ENCODE peak calls at places on chromosomes 5 and 9, in four cellular contexts. M is HT1080, G is G401, F is SW 1271. V is an unnamed sample.

GRCh38 chr9:110763568-110763967 is 95.0 kb downstream of the MUSK start:
- DNase-seq in M (no peak), G (no peak), F (no peak), V (no peak)

GRCh38 chr9:14741369-14741768 is 18.8 kb upstream of the CER1 start:
- DNase-seq in M (no peak), G (no peak), F (no peak), V (no peak)

GRCh38 chr5:54455413-54456157 is at the start of gene HSPB3:
- DNase-seq in M (no peak), G (peak), F (no peak), V (no peak)

GRCh38 chr5:127870914-127871313 is 167.7 kb downstream of the CCDC192 start:
- DNase-seq in M (no peak), G (peak), F (no peak), V (no peak)

GRCh38 chr5:147753783-147754182 is 28.7 kb downstream of the JAKMIP2 start:
- DNase-seq in M (no peak), G (no peak), F (no peak), V (no peak)

GRCh38 chr5:61777292-61777691 is 445.2 kb downstream of the ZSWIM6 start:
- DNase-seq in M (no peak), G (no peak), F (no peak), V (no peak)

GRCh38 chr9:31736581-31737179 is 647.8 kb upstream of the ACO1 start:
- DNase-seq in M (no peak), G (no peak), F (no peak), V (no peak)

GRCh38 chr5:102561894-102562760 is 63.3 kb upstream of the SLCO6A1 start:
- DNase-seq in M (peak), G (no peak), F (peak), V (no peak)

GRCh38 chr9:127899200-127899943 is at the start of gene ST6GALNAC6:
- DNase-seq in M (no peak), G (peak), F (peak), V (no peak)

GRCh38 chr5:136212252-136212721 is 19.3 kb upstream of the SMIM32 start:
- DNase-seq in M (peak), G (peak), F (peak), V (peak)

GRCh38 chr9:131237931-131238401 is 38.3 kb downstream of the FAM78A start:
- DNase-seq in M (peak), G (peak), F (no peak), V (peak)

GRCh38 chr5:139660916-139661814 is 13.0 kb downstream of the CXXC5 start:
- DNase-seq in M (peak), G (no peak), F (peak), V (no peak)

GRCh38 chr5:133746834-133747233 is 134.5 kb upstream of the FSTL4 start:
- DNase-seq in M (peak), G (no peak), F (no peak), V (no peak)

GRCh38 chr9:35729700-35730485 is 2.1 kb downstream of the TLN1 start:
- DNase-seq in M (peak), G (peak), F (peak), V (no peak)

GRCh38 chr9:96883922-96884321 is 29.6 kb upstream of the ZNF782 start:
- DNase-seq in M (no peak), G (no peak), F (no peak), V (no peak)

GRCh38 chr5:180377556-180378197 is 24.5 kb upstream of the GFPT2 start:
- DNase-seq in M (no peak), G (no peak), F (no peak), V (no peak)

GRCh38 chr5:61532983-61533382 is 200.9 kb downstream of the ZSWIM6 start:
- DNase-seq in M (no peak), G (no peak), F (no peak), V (no peak)

GRCh38 chr5:8981496-8981895 is 564.4 kb downstream of the SEMA5A start:
- DNase-seq in M (peak), G (no peak), F (no peak), V (no peak)

GRCh38 chr5:135543151-135543818 is 7.5 kb upstream of the NEUROG1 start:
- DNase-seq in M (no peak), G (no peak), F (no peak), V (no peak)

GRCh38 chr9:34675048-34675714 is 12.7 kb upstream of the CCL27 start:
- DNase-seq in M (peak), G (peak), F (peak), V (no peak)

GRCh38 chr9:123685489-123686083 is 244.3 kb downstream of the DENND1A start:
- DNase-seq in M (no peak), G (no peak), F (no peak), V (peak)

GRCh38 chr5:80168388-80169028 is 87.3 kb downstream of the SERINC5 start:
- DNase-seq in M (no peak), G (no peak), F (no peak), V (no peak)

GRCh38 chr9:977361-978116 is 1.1 kb downstream of the DMRT3 start:
- DNase-seq in M (no peak), G (no peak), F (no peak), V (no peak)

GRCh38 chr5:4630031-4630430 is 510.1 kb upstream of the ADAMTS16 start:
- DNase-seq in M (peak), G (no peak), F (no peak), V (peak)

GRCh38 chr9:131791532-131792254 is 51.8 kb upstream of the RAPGEF1 start:
- DNase-seq in M (no peak), G (peak), F (no peak), V (no peak)

GRCh38 chr5:112878760-112879159 is 17.7 kb downstream of the SRP19 start:
- DNase-seq in M (peak), G (no peak), F (no peak), V (no peak)

GRCh38 chr9:93132946-93133640 is 958 bp downstream of the NINJ1 start:
- DNase-seq in M (no peak), G (peak), F (no peak), V (no peak)

GRCh38 chr5:34866989-34867471 is 28.1 kb downstream of the TTC23L start:
- DNase-seq in M (no peak), G (no peak), F (no peak), V (no peak)

GRCh38 chr5:156515799-156516198 is 188.8 kb downstream of the SGCD start:
- DNase-seq in M (no peak), G (no peak), F (no peak), V (no peak)

GRCh38 chr5:14032944-14033343 is 88.5 kb upstream of the DNAH5 start:
- DNase-seq in M (peak), G (no peak), F (no peak), V (no peak)